ENCODE peak calls at places on chromosomes 6 and 20, in nine cellular contexts. Y, B, G, K, L, N, H, E and J are unnamed samples.

GRCh38 chr6:101402618-101403002 is 9.1 kb downstream of the GRIK2 start:
- DNase-seq in L (peak; percentile 60), K (peak; percentile 23), N (peak; percentile 46), E (no peak), H (no peak), Y (peak; percentile 69), G (no peak), B (no peak), J (no peak)

GRCh38 chr20:5688431-5688972 is 61.7 kb upstream of the SHLD1 start:
- DNase-seq in L (no peak), N (peak; percentile 86), Y (peak; percentile 33), B (no peak), E (no peak), H (no peak), G (no peak), K (no peak), J (no peak)

GRCh38 chr6:42339991-42340401 is 111.7 kb downstream of the TRERF1 start:
- DNase-seq in G (no peak), H (no peak), N (no peak), Y (no peak), B (no peak), K (no peak), L (no peak), E (no peak), J (no peak)

GRCh38 chr6:30259140-30260035 is 46.2 kb upstream of the TRIM26 start:
- DNase-seq in N (peak; percentile 85), E (peak; percentile 72), L (peak; percentile 73), H (peak; percentile 70), G (peak; percentile 85), K (peak; percentile 88), Y (peak; percentile 71), B (peak; percentile 95), J (peak; percentile 86)

GRCh38 chr20:9166153-9166780 is 97.4 kb downstream of the PLCB4 start:
- DNase-seq in N (no peak), G (no peak), B (no peak), K (no peak), L (no peak), E (no peak), Y (no peak), H (no peak), J (no peak)

GRCh38 chr6:149026530-149026942 is 279.7 kb downstream of the UST start:
- DNase-seq in E (peak; percentile 83), Y (no peak), L (no peak), H (no peak), K (peak; percentile 77), G (peak; percentile 74), N (no peak), B (no peak), J (peak; percentile 85)

GRCh38 chr20:61307686-61308085 is 55.6 kb downstream of the CDH4 start:
- DNase-seq in L (no peak), H (no peak), K (no peak), G (no peak), Y (no peak), E (no peak), N (no peak), B (no peak), J (no peak)

GRCh38 chr6:33610779-33611421 is 10.2 kb upstream of the ITPR3 start:
- DNase-seq in H (peak; percentile 78), E (no peak), L (no peak), B (no peak), Y (no peak), N (no peak), K (no peak), G (no peak), J (no peak)

GRCh38 chr6:169701218-169701952 is 444 bp downstream of the WDR27 start:
- DNase-seq in K (no peak), Y (no peak), G (peak; percentile 51), N (no peak), B (peak; percentile 88), L (no peak), E (no peak), H (no peak), J (no peak)

GRCh38 chr6:137903933-137904821 is 37.1 kb downstream of the TNFAIP3 start:
- DNase-seq in Y (no peak), K (peak; percentile 51), H (no peak), N (no peak), B (no peak), G (peak; percentile 73), L (no peak), E (peak; percentile 53), J (peak; percentile 35)

GRCh38 chr6:3324262-3324942 is 65.7 kb downstream of the PSMG4 start:
- DNase-seq in E (peak; percentile 60), L (no peak), G (no peak), N (no peak), Y (no peak), H (no peak), K (peak; percentile 51), B (peak; percentile 83), J (peak; percentile 61)

DNA sequence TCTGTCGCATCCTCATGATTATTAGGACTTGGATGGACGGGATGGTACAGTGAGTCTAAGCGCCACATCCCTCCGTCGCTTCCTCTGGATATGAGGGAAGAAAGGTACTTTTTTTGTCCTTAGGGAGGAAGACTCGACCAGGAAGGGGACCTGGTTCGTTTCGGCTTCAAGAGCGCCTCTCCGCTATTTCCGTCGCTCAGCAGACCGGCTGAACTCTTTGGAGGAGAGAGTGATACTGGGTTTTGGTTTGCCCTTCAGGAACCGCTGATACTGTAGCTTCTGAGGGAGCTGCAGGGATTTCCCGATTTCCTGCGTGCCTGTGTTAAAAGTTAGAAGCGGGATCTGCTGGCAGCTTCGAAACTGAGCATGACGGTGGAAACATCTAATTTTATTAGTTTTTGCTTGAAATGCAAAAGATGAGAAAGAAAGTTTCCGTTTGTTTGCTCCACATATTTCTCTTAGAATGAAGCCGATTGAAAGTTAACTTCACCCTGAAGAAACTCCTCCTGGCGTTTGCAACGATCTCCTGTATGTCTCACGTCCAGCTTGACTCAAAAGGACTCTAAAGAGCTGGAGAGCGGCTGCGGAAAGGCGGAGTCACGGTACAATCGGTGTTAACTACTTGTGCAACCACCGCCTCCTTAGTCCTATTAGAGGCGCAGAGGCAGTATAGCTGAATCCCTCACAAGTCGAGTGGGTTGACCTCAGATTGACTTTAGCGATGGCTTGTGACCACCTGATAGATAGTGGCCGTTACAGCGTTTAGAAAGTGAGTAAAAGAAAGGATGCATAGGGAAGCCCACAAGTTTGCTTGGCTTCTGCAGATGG is 129.4 kb downstream of the TRIM27 start:
- DNase-seq in H (no peak), Y (no peak), G (peak; percentile 19), B (no peak), L (no peak), K (peak; percentile 67), N (no peak), E (peak; percentile 38), J (peak; percentile 75)
- H3K4me3 ChIP-seq in H (no peak overlapping the region), Y (no peak overlapping the region), G (peak overlapping the region; percentile 39), B (no peak overlapping the region), L (no peak overlapping the region), K (peak overlapping the region; percentile 15), N (no peak overlapping the region), E (peak overlapping the region; percentile 35), J (peak overlapping the region; percentile 17)

GRCh38 chr20:38033330-38034107 is at the start of the genes RPRD1B and TTI1:
- DNase-seq in B (peak; percentile 97), H (peak; percentile 93), E (peak; percentile 76), L (peak; percentile 94), N (peak; percentile 97), G (peak; percentile 93), Y (peak; percentile 93), K (peak; percentile 93), J (peak; percentile 96)
- TF ChIP-seq CTCF in B (no peak), H (no peak), E (no peak), L (no peak), N (no peak), G (no peak), Y (no peak), K (no peak), J (no peak)

GRCh38 chr20:44810391-44811149 is at the start of gene RIMS4:
- DNase-seq in B (peak; percentile 72), H (no peak), K (peak; percentile 58), Y (no peak), G (no peak), L (no peak), N (no peak), E (no peak), J (no peak)

GRCh38 chr20:44807684-44808056 is 2.7 kb downstream of the RIMS4 start:
- DNase-seq in Y (no peak), H (no peak), E (no peak), G (no peak), L (no peak), B (peak; percentile 76), K (no peak), N (no peak), J (no peak)

GRCh38 chr20:44810061-44810390 is 320 bp downstream of the RIMS4 start:
- DNase-seq in H (no peak), Y (no peak), E (no peak), L (no peak), N (no peak), K (no peak), B (no peak), G (no peak), J (no peak)

GRCh38 chr20:44809380-44810060 is 826 bp downstream of the RIMS4 start:
- DNase-seq in Y (no peak), E (no peak), G (no peak), L (no peak), H (no peak), N (no peak), B (peak; percentile 49), K (no peak), J (no peak)

DNA sequence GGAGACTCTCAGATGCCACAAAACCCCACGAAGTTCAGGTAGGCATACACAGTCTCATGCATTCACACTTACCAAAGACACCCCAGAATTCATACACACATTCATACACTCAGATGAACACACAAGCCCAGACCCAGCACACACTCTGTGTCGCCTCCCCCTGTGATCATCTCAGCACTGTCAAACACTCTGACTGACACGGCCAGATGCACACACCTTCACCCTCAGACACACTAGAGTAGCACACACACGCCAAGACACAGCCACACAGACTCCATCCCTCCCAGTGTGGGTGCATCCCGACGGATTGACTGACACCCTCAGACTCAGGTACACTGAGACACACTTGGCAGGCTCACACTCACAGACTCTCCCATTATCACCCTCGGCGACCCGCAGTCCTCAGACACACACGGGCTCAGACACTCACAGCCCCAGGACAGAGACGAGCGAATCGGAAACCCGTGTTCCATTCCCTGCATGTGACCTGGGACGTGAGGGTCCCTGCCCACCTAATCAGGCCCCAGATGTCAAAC is 872 bp upstream of the RIMS4 start:
- DNase-seq in E (no peak), L (no peak), Y (no peak), K (no peak), G (no peak), B (peak; percentile 60), H (no peak), N (no peak), J (no peak)
- H3K4me3 ChIP-seq in E (no peak overlapping the region), L (no peak overlapping the region), Y (no peak overlapping the region), K (no peak overlapping the region), G (no peak overlapping the region), B (no peak overlapping the region), H (no peak overlapping the region), N (no peak overlapping the region), J (no peak overlapping the region)

DNA sequence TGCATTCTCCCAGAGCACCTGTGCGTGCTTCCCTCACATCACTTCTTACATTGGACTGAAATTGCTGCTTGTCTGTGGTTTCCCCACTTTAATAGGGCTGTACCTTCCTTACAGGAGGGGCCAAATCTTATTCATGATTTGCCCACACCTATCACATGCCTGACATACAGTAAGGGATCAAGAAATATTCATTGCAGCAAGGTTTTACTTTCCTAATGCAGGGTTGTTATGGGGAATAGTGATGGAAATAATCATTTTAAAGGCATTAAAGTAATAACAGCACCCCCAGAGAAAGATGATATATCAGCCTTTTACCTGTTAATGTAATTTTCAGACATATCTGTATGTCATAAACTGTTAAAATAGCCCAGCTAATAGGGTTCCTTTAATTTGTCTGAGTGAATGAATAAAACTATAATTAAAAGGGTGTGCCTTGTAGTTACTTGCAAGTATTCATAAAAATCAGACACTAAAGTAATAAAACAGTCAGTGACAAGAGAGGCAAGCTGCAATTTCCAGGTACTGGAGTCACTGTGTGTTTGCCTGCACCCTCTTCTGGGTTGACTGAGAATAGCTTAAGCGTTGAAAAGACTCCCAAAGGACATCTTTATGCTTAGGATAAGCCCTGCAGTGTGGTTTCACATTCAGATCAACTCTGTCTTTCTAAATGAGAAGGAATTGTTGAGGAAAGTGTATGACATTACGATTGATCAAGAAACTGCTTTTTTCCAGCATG is 182.7 kb downstream of the PHACTR1 start:
- DNase-seq in G (no peak), H (no peak), L (no peak), N (no peak), Y (no peak), E (no peak), B (no peak), K (peak; percentile 13), J (no peak)
- TF ChIP-seq CTCF in G (no peak), H (no peak), L (no peak), N (no peak), Y (no peak), E (peak; percentile 12), B (no peak), K (peak; percentile 24), J (no peak)